ENCODE peak calls at places on chromosome 19, in four cellular contexts. M is left ventricle myocardium inferior, I is A673, Q is omental fat pad. S is an unnamed sample.

GRCh38 chr19:16378291-16378889 is 53.8 kb downstream of the KLF2 start:
- DNase-seq in M (no peak), I (no peak), Q (no peak), S (no peak)

GRCh38 chr19:46480409-46480808 is 9.0 kb upstream of the PNMA8A start:
- DNase-seq in M (no peak), I (no peak), Q (no peak), S (no peak)

GRCh38 chr19:710767-711166 is 2.0 kb downstream of the PALM start:
- DNase-seq in M (peak), I (no peak), Q (no peak), S (no peak)

GRCh38 chr19:14616310-14616870 is 33.5 kb downstream of the CLEC17A start:
- DNase-seq in M (no peak), I (no peak), Q (no peak), S (no peak)

GRCh38 chr19:47540748-47541147 is 25.9 kb upstream of the NAPA start:
- DNase-seq in M (no peak), I (no peak), Q (no peak), S (no peak)

GRCh38 chr19:38557205-38557799 is 60.5 kb downstream of the MAP4K1 start:
- DNase-seq in M (no peak), I (no peak), Q (no peak), S (peak)

GRCh38 chr19:41930926-41931592 is 2.8 kb upstream of the ERFL start:
- DNase-seq in M (no peak), I (peak), Q (no peak), S (no peak)

GRCh38 chr19:37551123-37551993 is 43.2 kb downstream of the ZNF571 start:
- DNase-seq in M (peak), I (peak), Q (no peak), S (no peak)

GRCh38 chr19:43675269-43675879 is 5.4 kb upstream of the PLAUR start:
- DNase-seq in M (no peak), I (no peak), Q (no peak), S (peak)

GRCh38 chr19:16000024-16000687 is 51.3 kb downstream of the OR10H4 start:
- DNase-seq in M (no peak), I (no peak), Q (no peak), S (peak)

GRCh38 chr19:12034196-12034595 is 1.3 kb downstream of the ZNF433 start:
- DNase-seq in M (no peak), I (no peak), Q (no peak), S (no peak)

GRCh38 chr19:461664-462551 is 1.1 kb upstream of the SHC2 start:
- DNase-seq in M (peak), I (no peak), Q (no peak), S (peak)

GRCh38 chr19:55638864-55639359 is 1.9 kb upstream of the ZNF580 start:
- DNase-seq in M (no peak), I (peak), Q (no peak), S (peak)

GRCh38 chr19:54420383-54421168 is 5.3 kb downstream of the TTYH1 start:
- DNase-seq in M (peak), I (no peak), Q (no peak), S (peak)

GRCh38 chr19:53977991-53978731 is 13.3 kb upstream of the CACNG6 start:
- DNase-seq in M (peak), I (peak), Q (peak), S (no peak)

GRCh38 chr19:5719274-5719960 is 529 bp downstream of the LONP1 start:
- DNase-seq in M (no peak), I (no peak), Q (no peak), S (no peak)

GRCh38 chr19:23410155-23410554 is 14.9 kb upstream of the ZNF91 start:
- DNase-seq in M (no peak), I (no peak), Q (no peak), S (no peak)

GRCh38 chr19:14553042-14553938 is 18.6 kb downstream of the NDUFB7 start:
- DNase-seq in M (no peak), I (no peak), Q (no peak), S (no peak)

DNA sequence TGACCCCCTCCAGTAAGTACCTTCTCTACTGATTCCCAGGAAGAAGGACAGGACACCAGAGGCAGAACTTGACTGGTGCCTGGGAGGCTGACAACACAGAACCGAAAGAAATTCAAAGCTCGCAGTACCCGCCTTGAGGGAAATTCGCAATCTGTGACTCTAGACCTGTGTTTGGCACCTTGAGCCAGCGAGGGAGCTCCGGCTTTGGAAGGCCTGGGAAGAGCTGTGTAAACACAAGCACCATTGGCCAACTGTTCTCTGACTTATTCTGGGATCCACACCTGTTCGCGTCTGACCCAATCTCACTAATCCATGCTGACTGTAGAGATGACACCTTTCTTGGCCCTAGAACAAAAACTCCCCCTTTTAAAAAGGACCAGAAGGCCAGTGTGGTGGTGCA is 50.7 kb downstream of the CEBPG start:
- DNase-seq in M (no peak), I (no peak), Q (no peak), S (no peak)
- TF ChIP-seq CTCF in M (no peak), I (no peak), Q (no peak), S (no peak)

DNA sequence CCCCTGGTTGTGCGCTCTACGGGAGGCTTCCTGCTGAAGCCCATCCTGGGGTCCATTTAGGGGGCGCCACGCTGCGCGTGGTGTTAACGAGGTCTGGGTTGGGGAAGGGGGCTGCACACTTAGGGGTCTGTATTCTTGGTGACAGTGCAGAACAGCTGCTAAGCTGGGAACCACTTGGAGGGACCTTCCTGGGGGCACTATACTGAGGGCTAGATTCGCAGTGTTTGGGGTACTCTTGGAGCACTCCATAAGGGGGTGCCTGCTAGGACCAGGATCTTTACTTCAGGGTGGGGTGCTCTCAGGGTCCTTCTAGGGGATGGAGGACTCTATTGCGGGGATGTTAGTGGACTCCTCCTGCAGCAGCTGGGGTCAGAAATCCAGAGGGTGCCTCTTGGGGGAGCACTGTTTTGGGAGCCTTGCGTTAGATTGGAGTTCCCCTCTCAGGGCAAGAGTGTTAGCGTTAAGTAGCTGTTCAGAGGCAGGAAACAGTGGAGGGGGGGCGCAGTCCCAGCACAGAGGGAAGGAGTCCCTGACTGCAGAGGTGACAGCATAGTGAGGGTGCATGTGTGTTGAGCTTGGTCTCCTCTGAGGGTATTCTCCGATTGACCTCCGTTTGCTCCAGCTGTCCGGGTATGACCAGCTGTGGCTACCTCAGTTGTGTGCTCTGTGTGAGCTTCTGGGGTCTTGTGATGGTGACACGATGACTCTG is 1.1 kb downstream of the PDE4A start:
- DNase-seq in M (no peak), I (peak), Q (no peak), S (no peak)
- TF ChIP-seq CTCF in M (no peak), I (peak), Q (no peak), S (no peak)

DNA sequence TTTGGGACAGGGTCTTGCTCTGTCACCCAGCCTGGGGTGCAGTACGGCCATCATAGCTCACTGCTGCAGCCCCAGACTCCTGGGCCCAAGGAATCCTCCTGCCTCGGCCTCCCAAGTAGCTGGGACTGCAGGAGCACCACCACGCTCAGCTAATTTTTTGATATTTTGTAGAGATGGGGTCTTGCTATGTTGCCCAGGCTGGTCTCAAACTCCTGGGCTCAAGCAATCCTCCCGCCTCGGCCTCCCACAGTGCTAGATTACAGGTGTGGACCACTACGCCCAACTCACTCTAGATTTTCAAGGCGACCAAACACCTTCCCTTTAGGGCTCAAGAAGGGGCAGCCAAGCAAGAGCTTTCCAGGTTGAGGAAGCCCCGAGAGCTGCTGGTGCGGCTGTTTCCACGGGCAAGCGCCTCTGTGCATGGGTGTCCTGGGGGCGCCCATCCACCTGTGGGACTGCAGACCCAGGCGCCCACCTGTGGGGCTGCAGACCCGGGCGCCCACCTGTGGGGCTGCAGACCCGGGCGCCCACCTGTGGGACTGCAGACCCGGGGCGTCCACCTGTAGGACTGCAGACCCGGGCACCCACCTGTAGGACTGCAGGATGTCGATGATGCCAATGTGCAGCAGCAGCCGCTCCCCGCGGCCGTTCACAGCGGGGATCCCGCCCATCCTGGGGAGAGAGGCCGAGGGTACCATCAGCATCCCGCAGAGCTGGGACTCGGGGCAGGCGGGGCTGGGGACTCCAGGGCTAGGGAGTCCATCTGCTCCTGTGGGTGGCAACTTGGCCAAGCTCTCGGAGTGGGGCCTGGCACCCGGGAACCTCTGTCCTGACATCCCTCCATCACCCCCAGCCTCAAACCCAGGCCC is 21.7 kb upstream of the CACTIN start:
- DNase-seq in M (no peak), I (no peak), Q (no peak), S (no peak)
- TF ChIP-seq CTCF in M (no peak), I (no peak), Q (no peak), S (no peak)

GRCh38 chr19:49570997-49571676 is 9.2 kb downstream of the NOSIP start:
- DNase-seq in M (no peak), I (peak), Q (no peak), S (no peak)
- TF ChIP-seq CTCF in M (no peak), I (peak), Q (no peak), S (no peak)

GRCh38 chr19:8457209-8457608 is 12.4 kb downstream of the HNRNPM start:
- DNase-seq in M (no peak), I (no peak), Q (no peak), S (no peak)
- TF ChIP-seq CTCF in M (no peak), I (no peak), Q (no peak), S (no peak)

DNA sequence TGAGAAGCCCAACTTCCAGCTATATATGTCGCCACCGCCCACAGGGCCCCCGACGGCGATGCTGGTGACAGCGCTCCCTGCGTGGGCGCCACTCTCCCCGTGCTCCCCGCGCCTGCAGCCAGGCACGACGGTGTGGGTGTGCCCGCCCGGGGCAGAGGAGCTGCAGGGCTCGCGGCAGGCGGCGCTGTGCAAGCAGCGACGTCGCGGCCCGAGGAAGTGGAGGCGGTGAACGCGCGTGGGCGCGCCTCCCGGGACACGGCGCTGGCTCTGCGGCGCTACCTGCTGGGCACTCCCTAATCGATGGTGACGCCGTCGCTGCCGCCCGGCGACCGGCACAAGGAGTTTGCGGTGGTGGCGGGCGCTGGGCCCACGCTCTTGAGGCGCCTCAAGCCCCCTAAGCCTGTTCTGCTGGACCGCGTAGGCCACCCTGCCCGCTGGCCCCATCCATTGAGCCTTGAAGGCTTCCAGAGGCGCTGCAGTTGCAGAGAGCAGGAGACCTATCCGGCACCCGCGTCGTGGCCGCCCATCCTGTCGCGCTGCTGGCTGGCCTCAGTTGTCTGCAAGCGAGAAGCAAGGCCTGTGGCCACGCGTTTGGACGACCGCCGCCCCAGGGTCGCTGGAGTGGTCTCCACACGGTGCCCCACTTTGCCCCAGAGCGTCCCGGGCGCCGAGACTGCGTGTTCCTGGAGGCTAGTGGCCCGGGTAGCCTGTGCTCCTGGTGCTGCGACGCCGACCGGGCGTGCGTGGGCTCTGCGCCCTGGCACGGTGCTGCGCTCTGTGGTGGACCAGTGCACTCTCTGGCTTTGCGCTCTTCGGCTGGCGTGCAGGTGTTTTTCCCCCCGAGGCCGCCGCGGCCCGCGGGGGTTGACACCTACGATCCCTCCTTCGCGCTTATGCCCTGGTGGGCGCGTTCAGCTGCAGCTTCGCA is 23.1 kb downstream of the LRFN3 start:
- DNase-seq in M (peak), I (peak), Q (no peak), S (no peak)
- TF ChIP-seq CTCF in M (peak), I (peak), Q (no peak), S (no peak)

GRCh38 chr19:27793128-27793643 is 1419.8 kb downstream of the UQCRFS1 start:
- DNase-seq in M (peak), I (peak), Q (peak), S (peak)
- TF ChIP-seq CTCF in M (no peak), I (no peak), Q (no peak), S (no peak)